ENCODE peak calls at places on chromosomes 6 and 20, in nine cellular contexts. One of them, this sample, is unnamed.

GRCh38 chr20:25695532-25696383 is 895 bp downstream of the ZNF337 start:
- DNase-seq in NCI-H460: no peak
- DNase-seq in NCI-H774: no peak
- DNase-seq in H7: peak; percentile 53
- DNase-seq in heart right ventricle: peak; percentile 30
- DNase-seq in fibroblast of lung: peak; percentile 28
- DNase-seq in NCI-H2081 treated with DMSO at 0.1 percent for 48 hours: no peak
- DNase-seq in brain microvascular endothelial cell: no peak
- DNase-seq in activated CD4-positive, alpha-beta T cell treated with anti-CD3 and anti-CD28 coated beads, Interleukin-2, amount 50 U/mL, for 4 hours: no peak
- DNase-seq in this sample: peak; percentile 29

GRCh38 chr6:137403855-137404254 is 90.3 kb downstream of the OLIG3 start:
- DNase-seq in NCI-H460: no peak
- DNase-seq in NCI-H774: peak; percentile 65
- DNase-seq in H7: no peak
- DNase-seq in heart right ventricle: no peak
- DNase-seq in fibroblast of lung: no peak
- DNase-seq in NCI-H2081 treated with DMSO at 0.1 percent for 48 hours: peak; percentile 27
- DNase-seq in brain microvascular endothelial cell: no peak
- DNase-seq in activated CD4-positive, alpha-beta T cell treated with anti-CD3 and anti-CD28 coated beads, Interleukin-2, amount 50 U/mL, for 4 hours: no peak
- DNase-seq in this sample: no peak

GRCh38 chr6:163751032-163751525 is 336.6 kb downstream of the QKI start:
- DNase-seq in NCI-H460: no peak
- DNase-seq in NCI-H774: no peak
- DNase-seq in H7: peak; percentile 68
- DNase-seq in heart right ventricle: no peak
- DNase-seq in fibroblast of lung: no peak
- DNase-seq in NCI-H2081 treated with DMSO at 0.1 percent for 48 hours: no peak
- DNase-seq in brain microvascular endothelial cell: no peak
- DNase-seq in activated CD4-positive, alpha-beta T cell treated with anti-CD3 and anti-CD28 coated beads, Interleukin-2, amount 50 U/mL, for 4 hours: no peak
- DNase-seq in this sample: no peak

GRCh38 chr20:6588296-6588695 is 179.2 kb upstream of the BMP2 start:
- DNase-seq in NCI-H460: no peak
- DNase-seq in NCI-H774: no peak
- DNase-seq in H7: no peak
- DNase-seq in heart right ventricle: no peak
- DNase-seq in fibroblast of lung: peak; percentile 62
- DNase-seq in NCI-H2081 treated with DMSO at 0.1 percent for 48 hours: no peak
- DNase-seq in brain microvascular endothelial cell: peak; percentile 77
- DNase-seq in activated CD4-positive, alpha-beta T cell treated with anti-CD3 and anti-CD28 coated beads, Interleukin-2, amount 50 U/mL, for 4 hours: no peak
- DNase-seq in this sample: no peak

GRCh38 chr20:7798176-7798575 is 142.1 kb downstream of the HAO1 start:
- DNase-seq in NCI-H460: no peak
- DNase-seq in NCI-H774: no peak
- DNase-seq in H7: no peak
- DNase-seq in heart right ventricle: no peak
- DNase-seq in fibroblast of lung: no peak
- DNase-seq in NCI-H2081 treated with DMSO at 0.1 percent for 48 hours: no peak
- DNase-seq in brain microvascular endothelial cell: no peak
- DNase-seq in activated CD4-positive, alpha-beta T cell treated with anti-CD3 and anti-CD28 coated beads, Interleukin-2, amount 50 U/mL, for 4 hours: no peak
- DNase-seq in this sample: no peak

GRCh38 chr20:50431066-50431450 is 79.1 kb upstream of the PTPN1 start:
- DNase-seq in NCI-H460: no peak
- DNase-seq in NCI-H774: no peak
- DNase-seq in H7: no peak
- DNase-seq in heart right ventricle: no peak
- DNase-seq in fibroblast of lung: no peak
- DNase-seq in NCI-H2081 treated with DMSO at 0.1 percent for 48 hours: no peak
- DNase-seq in brain microvascular endothelial cell: no peak
- DNase-seq in activated CD4-positive, alpha-beta T cell treated with anti-CD3 and anti-CD28 coated beads, Interleukin-2, amount 50 U/mL, for 4 hours: no peak
- DNase-seq in this sample: no peak

GRCh38 chr6:18215436-18215835 is 48.9 kb downstream of the DEK start:
- DNase-seq in NCI-H460: no peak
- DNase-seq in NCI-H774: no peak
- DNase-seq in H7: no peak
- DNase-seq in heart right ventricle: no peak
- DNase-seq in fibroblast of lung: no peak
- DNase-seq in NCI-H2081 treated with DMSO at 0.1 percent for 48 hours: no peak
- DNase-seq in brain microvascular endothelial cell: no peak
- DNase-seq in activated CD4-positive, alpha-beta T cell treated with anti-CD3 and anti-CD28 coated beads, Interleukin-2, amount 50 U/mL, for 4 hours: no peak
- DNase-seq in this sample: no peak

GRCh38 chr6:8852332-8852731 is 417.0 kb upstream of the SLC35B3 start:
- DNase-seq in NCI-H460: no peak
- DNase-seq in NCI-H774: no peak
- DNase-seq in H7: no peak
- DNase-seq in heart right ventricle: no peak
- DNase-seq in fibroblast of lung: no peak
- DNase-seq in NCI-H2081 treated with DMSO at 0.1 percent for 48 hours: no peak
- DNase-seq in brain microvascular endothelial cell: no peak
- DNase-seq in activated CD4-positive, alpha-beta T cell treated with anti-CD3 and anti-CD28 coated beads, Interleukin-2, amount 50 U/mL, for 4 hours: no peak
- DNase-seq in this sample: no peak

GRCh38 chr6:133502451-133503259 is 261.5 kb downstream of the EYA4 start:
- DNase-seq in NCI-H460: peak; percentile 1
- DNase-seq in NCI-H774: no peak
- DNase-seq in H7: no peak
- DNase-seq in heart right ventricle: no peak
- DNase-seq in fibroblast of lung: peak; percentile 97
- DNase-seq in NCI-H2081 treated with DMSO at 0.1 percent for 48 hours: no peak
- DNase-seq in brain microvascular endothelial cell: peak; percentile 91
- DNase-seq in activated CD4-positive, alpha-beta T cell treated with anti-CD3 and anti-CD28 coated beads, Interleukin-2, amount 50 U/mL, for 4 hours: no peak
- DNase-seq in this sample: no peak

GRCh38 chr20:18388860-18389259 is 78.0 kb downstream of the DZANK1 start:
- DNase-seq in NCI-H460: peak; percentile 4
- DNase-seq in NCI-H774: no peak
- DNase-seq in H7: no peak
- DNase-seq in heart right ventricle: no peak
- DNase-seq in fibroblast of lung: peak; percentile 77
- DNase-seq in NCI-H2081 treated with DMSO at 0.1 percent for 48 hours: no peak
- DNase-seq in brain microvascular endothelial cell: peak; percentile 76
- DNase-seq in activated CD4-positive, alpha-beta T cell treated with anti-CD3 and anti-CD28 coated beads, Interleukin-2, amount 50 U/mL, for 4 hours: no peak
- DNase-seq in this sample: no peak

GRCh38 chr6:119076966-119077642 is 1.4 kb downstream of the FAM184A start:
- DNase-seq in NCI-H460: no peak
- DNase-seq in NCI-H774: no peak
- DNase-seq in H7: no peak
- DNase-seq in heart right ventricle: no peak
- DNase-seq in fibroblast of lung: no peak
- DNase-seq in NCI-H2081 treated with DMSO at 0.1 percent for 48 hours: no peak
- DNase-seq in brain microvascular endothelial cell: no peak
- DNase-seq in activated CD4-positive, alpha-beta T cell treated with anti-CD3 and anti-CD28 coated beads, Interleukin-2, amount 50 U/mL, for 4 hours: no peak
- DNase-seq in this sample: no peak

GRCh38 chr6:106924699-106925523 is 49.6 kb downstream of the CD24 start:
- DNase-seq in NCI-H460: no peak
- DNase-seq in NCI-H774: no peak
- DNase-seq in H7: no peak
- DNase-seq in heart right ventricle: no peak
- DNase-seq in fibroblast of lung: no peak
- DNase-seq in NCI-H2081 treated with DMSO at 0.1 percent for 48 hours: no peak
- DNase-seq in brain microvascular endothelial cell: no peak
- DNase-seq in activated CD4-positive, alpha-beta T cell treated with anti-CD3 and anti-CD28 coated beads, Interleukin-2, amount 50 U/mL, for 4 hours: no peak
- DNase-seq in this sample: no peak

GRCh38 chr6:96761794-96762193 is 75.5 kb downstream of the GPR63 start:
- DNase-seq in NCI-H460: no peak
- DNase-seq in NCI-H774: no peak
- DNase-seq in H7: no peak
- DNase-seq in heart right ventricle: no peak
- DNase-seq in fibroblast of lung: no peak
- DNase-seq in NCI-H2081 treated with DMSO at 0.1 percent for 48 hours: no peak
- DNase-seq in brain microvascular endothelial cell: no peak
- DNase-seq in activated CD4-positive, alpha-beta T cell treated with anti-CD3 and anti-CD28 coated beads, Interleukin-2, amount 50 U/mL, for 4 hours: no peak
- DNase-seq in this sample: no peak

GRCh38 chr6:83480470-83480869 is 31.9 kb upstream of the PRSS35 start:
- DNase-seq in NCI-H460: no peak
- DNase-seq in NCI-H774: no peak
- DNase-seq in H7: no peak
- DNase-seq in heart right ventricle: no peak
- DNase-seq in fibroblast of lung: no peak
- DNase-seq in NCI-H2081 treated with DMSO at 0.1 percent for 48 hours: no peak
- DNase-seq in brain microvascular endothelial cell: no peak
- DNase-seq in activated CD4-positive, alpha-beta T cell treated with anti-CD3 and anti-CD28 coated beads, Interleukin-2, amount 50 U/mL, for 4 hours: no peak
- DNase-seq in this sample: no peak

GRCh38 chr6:106509420-106510089 is 119.7 kb downstream of the RTN4IP1 start:
- DNase-seq in NCI-H460: no peak
- DNase-seq in NCI-H774: no peak
- DNase-seq in H7: peak; percentile 65
- DNase-seq in heart right ventricle: no peak
- DNase-seq in fibroblast of lung: peak; percentile 47
- DNase-seq in NCI-H2081 treated with DMSO at 0.1 percent for 48 hours: no peak
- DNase-seq in brain microvascular endothelial cell: peak; percentile 29
- DNase-seq in activated CD4-positive, alpha-beta T cell treated with anti-CD3 and anti-CD28 coated beads, Interleukin-2, amount 50 U/mL, for 4 hours: no peak
- DNase-seq in this sample: no peak

GRCh38 chr6:139577991-139578604 is 203.7 kb upstream of the CITED2 start:
- DNase-seq in NCI-H460: no peak
- DNase-seq in NCI-H774: no peak
- DNase-seq in H7: no peak
- DNase-seq in heart right ventricle: no peak
- DNase-seq in fibroblast of lung: peak; percentile 94
- DNase-seq in NCI-H2081 treated with DMSO at 0.1 percent for 48 hours: no peak
- DNase-seq in brain microvascular endothelial cell: peak; percentile 86
- DNase-seq in activated CD4-positive, alpha-beta T cell treated with anti-CD3 and anti-CD28 coated beads, Interleukin-2, amount 50 U/mL, for 4 hours: no peak
- DNase-seq in this sample: no peak

GRCh38 chr6:29071831-29072723 is 15.0 kb downstream of the OR2B3 start:
- DNase-seq in NCI-H460: peak; percentile 45
- DNase-seq in NCI-H774: no peak
- DNase-seq in H7: peak; percentile 61
- DNase-seq in heart right ventricle: no peak
- DNase-seq in fibroblast of lung: peak; percentile 0
- DNase-seq in NCI-H2081 treated with DMSO at 0.1 percent for 48 hours: no peak
- DNase-seq in brain microvascular endothelial cell: peak; percentile 34
- DNase-seq in activated CD4-positive, alpha-beta T cell treated with anti-CD3 and anti-CD28 coated beads, Interleukin-2, amount 50 U/mL, for 4 hours: no peak
- DNase-seq in this sample: no peak

GRCh38 chr6:90008908-90009501 is 114.7 kb downstream of the GJA10 start:
- DNase-seq in NCI-H460: no peak
- DNase-seq in NCI-H774: no peak
- DNase-seq in H7: no peak
- DNase-seq in heart right ventricle: no peak
- DNase-seq in fibroblast of lung: peak; percentile 87
- DNase-seq in NCI-H2081 treated with DMSO at 0.1 percent for 48 hours: no peak
- DNase-seq in brain microvascular endothelial cell: peak; percentile 12
- DNase-seq in activated CD4-positive, alpha-beta T cell treated with anti-CD3 and anti-CD28 coated beads, Interleukin-2, amount 50 U/mL, for 4 hours: no peak
- DNase-seq in this sample: no peak

GRCh38 chr20:39048000-39048696 is 86.0 kb downstream of the DHX35 start:
- DNase-seq in NCI-H460: peak; percentile 74
- DNase-seq in NCI-H774: peak; percentile 67
- DNase-seq in H7: peak; percentile 91
- DNase-seq in heart right ventricle: peak; percentile 64
- DNase-seq in fibroblast of lung: peak; percentile 57
- DNase-seq in NCI-H2081 treated with DMSO at 0.1 percent for 48 hours: no peak
- DNase-seq in brain microvascular endothelial cell: peak; percentile 67
- DNase-seq in activated CD4-positive, alpha-beta T cell treated with anti-CD3 and anti-CD28 coated beads, Interleukin-2, amount 50 U/mL, for 4 hours: peak; percentile 55
- DNase-seq in this sample: peak; percentile 74

GRCh38 chr20:24017160-24017761 is 28.7 kb upstream of the GGTLC1 start:
- DNase-seq in NCI-H460: no peak
- DNase-seq in NCI-H774: no peak
- DNase-seq in H7: no peak
- DNase-seq in heart right ventricle: no peak
- DNase-seq in fibroblast of lung: no peak
- DNase-seq in NCI-H2081 treated with DMSO at 0.1 percent for 48 hours: no peak
- DNase-seq in brain microvascular endothelial cell: no peak
- DNase-seq in activated CD4-positive, alpha-beta T cell treated with anti-CD3 and anti-CD28 coated beads, Interleukin-2, amount 50 U/mL, for 4 hours: no peak
- DNase-seq in this sample: no peak

GRCh38 chr6:111761783-111762312 is 111.4 kb downstream of the FYN start:
- DNase-seq in NCI-H460: no peak
- DNase-seq in NCI-H774: no peak
- DNase-seq in H7: no peak
- DNase-seq in heart right ventricle: no peak
- DNase-seq in fibroblast of lung: peak; percentile 25
- DNase-seq in NCI-H2081 treated with DMSO at 0.1 percent for 48 hours: no peak
- DNase-seq in brain microvascular endothelial cell: peak; percentile 69
- DNase-seq in activated CD4-positive, alpha-beta T cell treated with anti-CD3 and anti-CD28 coated beads, Interleukin-2, amount 50 U/mL, for 4 hours: no peak
- DNase-seq in this sample: no peak

GRCh38 chr6:36851149-36851614 is 11.9 kb upstream of the CPNE5 start:
- DNase-seq in NCI-H460: peak; percentile 35
- DNase-seq in NCI-H774: peak; percentile 35
- DNase-seq in H7: peak; percentile 65
- DNase-seq in heart right ventricle: peak; percentile 71
- DNase-seq in fibroblast of lung: peak; percentile 66
- DNase-seq in NCI-H2081 treated with DMSO at 0.1 percent for 48 hours: no peak
- DNase-seq in brain microvascular endothelial cell: peak; percentile 71
- DNase-seq in activated CD4-positive, alpha-beta T cell treated with anti-CD3 and anti-CD28 coated beads, Interleukin-2, amount 50 U/mL, for 4 hours: peak; percentile 20
- DNase-seq in this sample: peak; percentile 80

GRCh38 chr6:19715166-19715558 is 122.0 kb upstream of the ID4 start:
- DNase-seq in NCI-H460: no peak
- DNase-seq in NCI-H774: no peak
- DNase-seq in H7: peak; percentile 22
- DNase-seq in heart right ventricle: no peak
- DNase-seq in fibroblast of lung: peak; percentile 70
- DNase-seq in NCI-H2081 treated with DMSO at 0.1 percent for 48 hours: no peak
- DNase-seq in brain microvascular endothelial cell: no peak
- DNase-seq in activated CD4-positive, alpha-beta T cell treated with anti-CD3 and anti-CD28 coated beads, Interleukin-2, amount 50 U/mL, for 4 hours: no peak
- DNase-seq in this sample: no peak

GRCh38 chr20:15515706-15516105 is 1057.5 kb downstream of the KIF16B start:
- DNase-seq in NCI-H460: no peak
- DNase-seq in NCI-H774: no peak
- DNase-seq in H7: no peak
- DNase-seq in heart right ventricle: no peak
- DNase-seq in fibroblast of lung: no peak
- DNase-seq in NCI-H2081 treated with DMSO at 0.1 percent for 48 hours: no peak
- DNase-seq in brain microvascular endothelial cell: no peak
- DNase-seq in activated CD4-positive, alpha-beta T cell treated with anti-CD3 and anti-CD28 coated beads, Interleukin-2, amount 50 U/mL, for 4 hours: no peak
- DNase-seq in this sample: no peak

GRCh38 chr20:63309261-63310071 is 16.5 kb downstream of the COL20A1 start:
- DNase-seq in NCI-H460: peak; percentile 30
- DNase-seq in NCI-H774: no peak
- DNase-seq in H7: peak; percentile 97
- DNase-seq in heart right ventricle: peak; percentile 30
- DNase-seq in fibroblast of lung: no peak
- DNase-seq in NCI-H2081 treated with DMSO at 0.1 percent for 48 hours: no peak
- DNase-seq in brain microvascular endothelial cell: no peak
- DNase-seq in activated CD4-positive, alpha-beta T cell treated with anti-CD3 and anti-CD28 coated beads, Interleukin-2, amount 50 U/mL, for 4 hours: no peak
- DNase-seq in this sample: no peak

GRCh38 chr6:53961679-53962370 is 149.4 kb upstream of the MLIP start:
- DNase-seq in NCI-H460: no peak
- DNase-seq in NCI-H774: no peak
- DNase-seq in H7: peak; percentile 29
- DNase-seq in heart right ventricle: no peak
- DNase-seq in fibroblast of lung: peak; percentile 77
- DNase-seq in NCI-H2081 treated with DMSO at 0.1 percent for 48 hours: no peak
- DNase-seq in brain microvascular endothelial cell: peak; percentile 67
- DNase-seq in activated CD4-positive, alpha-beta T cell treated with anti-CD3 and anti-CD28 coated beads, Interleukin-2, amount 50 U/mL, for 4 hours: no peak
- DNase-seq in this sample: no peak

GRCh38 chr6:29112135-29112534 is 4.3 kb downstream of the OR2J3 start:
- DNase-seq in NCI-H460: no peak
- DNase-seq in NCI-H774: no peak
- DNase-seq in H7: no peak
- DNase-seq in heart right ventricle: no peak
- DNase-seq in fibroblast of lung: no peak
- DNase-seq in NCI-H2081 treated with DMSO at 0.1 percent for 48 hours: no peak
- DNase-seq in brain microvascular endothelial cell: no peak
- DNase-seq in activated CD4-positive, alpha-beta T cell treated with anti-CD3 and anti-CD28 coated beads, Interleukin-2, amount 50 U/mL, for 4 hours: no peak
- DNase-seq in this sample: no peak

GRCh38 chr6:53959717-53960116 is 151.5 kb upstream of the MLIP start:
- DNase-seq in NCI-H460: no peak
- DNase-seq in NCI-H774: no peak
- DNase-seq in H7: no peak
- DNase-seq in heart right ventricle: no peak
- DNase-seq in fibroblast of lung: peak; percentile 75
- DNase-seq in NCI-H2081 treated with DMSO at 0.1 percent for 48 hours: no peak
- DNase-seq in brain microvascular endothelial cell: no peak
- DNase-seq in activated CD4-positive, alpha-beta T cell treated with anti-CD3 and anti-CD28 coated beads, Interleukin-2, amount 50 U/mL, for 4 hours: no peak
- DNase-seq in this sample: no peak

GRCh38 chr6:162699961-162700360 is 27.6 kb downstream of the PRKN start:
- DNase-seq in NCI-H460: no peak
- DNase-seq in NCI-H774: no peak
- DNase-seq in H7: no peak
- DNase-seq in heart right ventricle: no peak
- DNase-seq in fibroblast of lung: no peak
- DNase-seq in NCI-H2081 treated with DMSO at 0.1 percent for 48 hours: no peak
- DNase-seq in brain microvascular endothelial cell: no peak
- DNase-seq in activated CD4-positive, alpha-beta T cell treated with anti-CD3 and anti-CD28 coated beads, Interleukin-2, amount 50 U/mL, for 4 hours: no peak
- DNase-seq in this sample: no peak

GRCh38 chr6:155530219-155530834 is 74.7 kb upstream of the NOX3 start:
- DNase-seq in NCI-H460: peak; percentile 32
- DNase-seq in NCI-H774: peak; percentile 4
- DNase-seq in H7: peak; percentile 7
- DNase-seq in heart right ventricle: no peak
- DNase-seq in fibroblast of lung: peak; percentile 39
- DNase-seq in NCI-H2081 treated with DMSO at 0.1 percent for 48 hours: no peak
- DNase-seq in brain microvascular endothelial cell: peak; percentile 65
- DNase-seq in activated CD4-positive, alpha-beta T cell treated with anti-CD3 and anti-CD28 coated beads, Interleukin-2, amount 50 U/mL, for 4 hours: no peak
- DNase-seq in this sample: no peak

GRCh38 chr6:40369891-40370290 is 217.3 kb downstream of the LRFN2 start:
- DNase-seq in NCI-H460: no peak
- DNase-seq in NCI-H774: no peak
- DNase-seq in H7: no peak
- DNase-seq in heart right ventricle: no peak
- DNase-seq in fibroblast of lung: no peak
- DNase-seq in NCI-H2081 treated with DMSO at 0.1 percent for 48 hours: no peak
- DNase-seq in brain microvascular endothelial cell: no peak
- DNase-seq in activated CD4-positive, alpha-beta T cell treated with anti-CD3 and anti-CD28 coated beads, Interleukin-2, amount 50 U/mL, for 4 hours: no peak
- DNase-seq in this sample: no peak